ENCODE peak calls at places on chromosomes 7 and 10, in five cellular contexts. One of them, this sample, is unnamed.

GRCh38 chr7:92749327-92749730 is 87.0 kb downstream of the CDK6 start:
- DNase-seq in heart right ventricle: no peak
- DNase-seq in SK-N-DZ: no peak
- DNase-seq in activated CD4-positive, alpha-beta T cell treated with anti-CD3 and anti-CD28 coated beads for 24 hours: no peak
- DNase-seq in cardiac muscle cell: no peak
- DNase-seq in this sample: no peak

GRCh38 chr7:152108359-152108758 is 82.9 kb downstream of the GALNT11 start:
- DNase-seq in heart right ventricle: no peak
- DNase-seq in activated CD4-positive, alpha-beta T cell treated with anti-CD3 and anti-CD28 coated beads for 24 hours: no peak
- DNase-seq in SK-N-DZ: no peak
- DNase-seq in cardiac muscle cell: no peak
- DNase-seq in this sample: peak; percentile 1

GRCh38 chr7:20307901-20308300 is 22.8 kb upstream of the ITGB8 start:
- DNase-seq in heart right ventricle: no peak
- DNase-seq in SK-N-DZ: no peak
- DNase-seq in activated CD4-positive, alpha-beta T cell treated with anti-CD3 and anti-CD28 coated beads for 24 hours: no peak
- DNase-seq in cardiac muscle cell: no peak
- DNase-seq in this sample: no peak

GRCh38 chr10:73623056-73623455 is 18.2 kb downstream of the MYOZ1 start:
- DNase-seq in heart right ventricle: no peak
- DNase-seq in activated CD4-positive, alpha-beta T cell treated with anti-CD3 and anti-CD28 coated beads for 24 hours: no peak
- DNase-seq in cardiac muscle cell: no peak
- DNase-seq in SK-N-DZ: no peak
- DNase-seq in this sample: no peak

GRCh38 chr7:1593091-1593866 is 23.4 kb upstream of the PSMG3 start:
- DNase-seq in cardiac muscle cell: peak; percentile 5
- DNase-seq in activated CD4-positive, alpha-beta T cell treated with anti-CD3 and anti-CD28 coated beads for 24 hours: no peak
- DNase-seq in heart right ventricle: no peak
- DNase-seq in SK-N-DZ: peak; percentile 75
- DNase-seq in this sample: peak; percentile 9

GRCh38 chr7:112573302-112574039 is 92.7 kb downstream of the LSMEM1 start:
- DNase-seq in SK-N-DZ: peak; percentile 52
- DNase-seq in activated CD4-positive, alpha-beta T cell treated with anti-CD3 and anti-CD28 coated beads for 24 hours: no peak
- DNase-seq in cardiac muscle cell: no peak
- DNase-seq in heart right ventricle: no peak
- DNase-seq in this sample: no peak

GRCh38 chr10:86585037-86585725 is 63.6 kb upstream of the WAPL start:
- DNase-seq in activated CD4-positive, alpha-beta T cell treated with anti-CD3 and anti-CD28 coated beads for 24 hours: peak; percentile 66
- DNase-seq in SK-N-DZ: peak; percentile 73
- DNase-seq in heart right ventricle: peak; percentile 66
- DNase-seq in cardiac muscle cell: peak; percentile 70
- DNase-seq in this sample: peak; percentile 71

GRCh38 chr10:8174762-8175161 is 120.3 kb downstream of the GATA3 start:
- DNase-seq in SK-N-DZ: peak; percentile 91
- DNase-seq in activated CD4-positive, alpha-beta T cell treated with anti-CD3 and anti-CD28 coated beads for 24 hours: no peak
- DNase-seq in heart right ventricle: no peak
- DNase-seq in cardiac muscle cell: no peak
- DNase-seq in this sample: no peak

GRCh38 chr10:6218692-6219493 is 16.2 kb downstream of the PFKFB3 start:
- DNase-seq in SK-N-DZ: no peak
- DNase-seq in heart right ventricle: no peak
- DNase-seq in activated CD4-positive, alpha-beta T cell treated with anti-CD3 and anti-CD28 coated beads for 24 hours: no peak
- DNase-seq in cardiac muscle cell: peak; percentile 76
- DNase-seq in this sample: no peak

GRCh38 chr10:131947631-131948347 is 33.9 kb downstream of the BNIP3 start:
- DNase-seq in heart right ventricle: no peak
- DNase-seq in cardiac muscle cell: peak; percentile 82
- DNase-seq in activated CD4-positive, alpha-beta T cell treated with anti-CD3 and anti-CD28 coated beads for 24 hours: no peak
- DNase-seq in SK-N-DZ: no peak
- DNase-seq in this sample: no peak

GRCh38 chr10:42475168-42476098 is 162.9 kb downstream of the ZNF33B start:
- DNase-seq in SK-N-DZ: peak; percentile 88
- DNase-seq in cardiac muscle cell: peak; percentile 40
- DNase-seq in heart right ventricle: no peak
- DNase-seq in activated CD4-positive, alpha-beta T cell treated with anti-CD3 and anti-CD28 coated beads for 24 hours: no peak
- DNase-seq in this sample: peak; percentile 22

GRCh38 chr10:29993319-29993876 is 66.0 kb downstream of the JCAD start:
- DNase-seq in cardiac muscle cell: peak; percentile 46
- DNase-seq in SK-N-DZ: no peak
- DNase-seq in activated CD4-positive, alpha-beta T cell treated with anti-CD3 and anti-CD28 coated beads for 24 hours: no peak
- DNase-seq in heart right ventricle: no peak
- DNase-seq in this sample: no peak

GRCh38 chr10:130341325-130341724 is 205.1 kb downstream of the GLRX3 start:
- DNase-seq in SK-N-DZ: no peak
- DNase-seq in heart right ventricle: no peak
- DNase-seq in cardiac muscle cell: no peak
- DNase-seq in activated CD4-positive, alpha-beta T cell treated with anti-CD3 and anti-CD28 coated beads for 24 hours: no peak
- DNase-seq in this sample: peak; percentile 23

GRCh38 chr7:153381275-153382119 is 621.9 kb downstream of the ACTR3B start:
- DNase-seq in heart right ventricle: no peak
- DNase-seq in cardiac muscle cell: no peak
- DNase-seq in activated CD4-positive, alpha-beta T cell treated with anti-CD3 and anti-CD28 coated beads for 24 hours: no peak
- DNase-seq in SK-N-DZ: peak; percentile 25
- DNase-seq in this sample: peak; percentile 28

This sample was measured in T47D.